ENCODE peak calls at places on chromosomes 12 and 14, in six cellular contexts. One of them, this sample, is unnamed.

GRCh38 chr12:18546399-18546798 is 191.4 kb downstream of the PLCZ1 start:
- DNase-seq in HCT116: no peak
- DNase-seq in H1: no peak
- DNase-seq in GM12878: no peak
- DNase-seq in HepG2: peak
- DNase-seq in K562: no peak
- DNase-seq in this sample: no peak

GRCh38 chr14:78005325-78005724 is 164.8 kb upstream of the NRXN3 start:
- DNase-seq in HCT116: peak
- DNase-seq in H1: no peak
- DNase-seq in GM12878: peak
- DNase-seq in HepG2: no peak
- DNase-seq in K562: peak
- DNase-seq in this sample: no peak

GRCh38 chr14:90381999-90382451 is 14.8 kb upstream of the CALM1 start:
- DNase-seq in HCT116: no peak
- DNase-seq in H1: peak
- DNase-seq in GM12878: no peak
- DNase-seq in HepG2: peak
- DNase-seq in K562: no peak
- DNase-seq in this sample: peak

GRCh38 chr12:112978163-112979081 is at the start of gene OAS2:
- DNase-seq in HCT116: no peak
- DNase-seq in H1: no peak
- DNase-seq in GM12878: peak
- DNase-seq in HepG2: peak
- DNase-seq in K562: no peak
- DNase-seq in this sample: no peak

GRCh38 chr12:52949413-52950331 is 754 bp downstream of the KRT18 start:
- DNase-seq in HCT116: peak
- DNase-seq in H1: peak
- DNase-seq in GM12878: no peak
- DNase-seq in HepG2: peak
- DNase-seq in K562: peak
- DNase-seq in this sample: no peak

GRCh38 chr12:119225454-119225853 is 46.7 kb downstream of the HSPB8 start:
- DNase-seq in HCT116: no peak
- DNase-seq in H1: peak
- DNase-seq in GM12878: no peak
- DNase-seq in HepG2: no peak
- DNase-seq in K562: no peak
- DNase-seq in this sample: no peak

GRCh38 chr14:61192970-61193369 is 88.2 kb downstream of the TMEM30B start:
- DNase-seq in HCT116: no peak
- DNase-seq in H1: no peak
- DNase-seq in GM12878: no peak
- DNase-seq in HepG2: no peak
- DNase-seq in K562: no peak
- DNase-seq in this sample: no peak

GRCh38 chr14:69288001-69288771 is 28.2 kb downstream of the GALNT16 start:
- DNase-seq in HCT116: no peak
- DNase-seq in H1: peak
- DNase-seq in GM12878: no peak
- DNase-seq in HepG2: peak
- DNase-seq in K562: peak
- DNase-seq in this sample: peak

GRCh38 chr12:7709969-7710368 is 1.3 kb upstream of the DPPA3 start:
- DNase-seq in HCT116: no peak
- DNase-seq in H1: no peak
- DNase-seq in GM12878: no peak
- DNase-seq in HepG2: no peak
- DNase-seq in K562: no peak
- DNase-seq in this sample: no peak

GRCh38 chr14:104248203-104249055 is 110.0 kb downstream of the KIF26A start:
- DNase-seq in HCT116: no peak
- DNase-seq in H1: no peak
- DNase-seq in GM12878: no peak
- DNase-seq in HepG2: no peak
- DNase-seq in K562: no peak
- DNase-seq in this sample: peak

GRCh38 chr12:31959701-31960391 is 631 bp downstream of the RESF1 start:
- DNase-seq in HCT116: no peak
- DNase-seq in H1: no peak
- DNase-seq in GM12878: peak
- DNase-seq in HepG2: peak
- DNase-seq in K562: peak
- DNase-seq in this sample: peak

GRCh38 chr12:2876431-2877046 is 435 bp downstream of the FOXM1 start:
- DNase-seq in HCT116: no peak
- DNase-seq in H1: no peak
- DNase-seq in GM12878: no peak
- DNase-seq in HepG2: no peak
- DNase-seq in K562: peak
- DNase-seq in this sample: no peak

GRCh38 chr14:80850197-80850814 is 91.2 kb downstream of the CEP128 start:
- DNase-seq in HCT116: peak
- DNase-seq in H1: no peak
- DNase-seq in GM12878: no peak
- DNase-seq in HepG2: peak
- DNase-seq in K562: peak
- DNase-seq in this sample: peak
- TF ChIP-seq CTCF in HCT116: peak
- TF ChIP-seq CTCF in H1: no peak
- TF ChIP-seq CTCF in GM12878: peak
- TF ChIP-seq CTCF in HepG2: peak
- TF ChIP-seq CTCF in K562: peak
- TF ChIP-seq CTCF in this sample: peak

DNA sequence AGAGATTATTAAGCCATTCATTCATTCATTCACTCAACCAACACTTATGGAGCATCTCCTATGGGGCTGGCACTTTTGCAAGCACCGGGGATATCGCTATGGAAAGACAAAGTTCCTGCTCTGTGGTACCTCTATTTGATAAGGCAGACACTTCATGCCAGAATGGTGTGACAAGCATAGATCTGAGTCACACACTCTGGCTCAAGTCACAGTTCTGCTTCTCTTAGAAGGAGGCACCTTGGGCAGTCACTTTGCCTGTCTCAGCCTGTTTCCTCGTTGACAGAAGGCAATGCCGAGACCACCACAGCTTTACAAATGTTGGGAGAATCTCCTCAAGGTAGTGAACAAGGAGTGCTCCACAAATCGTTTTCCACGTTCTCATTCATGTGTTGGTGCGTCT is 205.2 kb downstream of the SLC41A2 start:
- DNase-seq in HCT116: no peak
- DNase-seq in H1: no peak
- DNase-seq in GM12878: no peak
- DNase-seq in HepG2: no peak
- DNase-seq in K562: no peak
- DNase-seq in this sample: no peak
- TF ChIP-seq YY1 in HCT116: no peak
- TF ChIP-seq YY1 in H1: no peak
- TF ChIP-seq YY1 in GM12878: no peak
- TF ChIP-seq YY1 in HepG2: no peak
- TF ChIP-seq YY1 in K562: no peak
- TF ChIP-seq YY1 in this sample: no peak

DNA sequence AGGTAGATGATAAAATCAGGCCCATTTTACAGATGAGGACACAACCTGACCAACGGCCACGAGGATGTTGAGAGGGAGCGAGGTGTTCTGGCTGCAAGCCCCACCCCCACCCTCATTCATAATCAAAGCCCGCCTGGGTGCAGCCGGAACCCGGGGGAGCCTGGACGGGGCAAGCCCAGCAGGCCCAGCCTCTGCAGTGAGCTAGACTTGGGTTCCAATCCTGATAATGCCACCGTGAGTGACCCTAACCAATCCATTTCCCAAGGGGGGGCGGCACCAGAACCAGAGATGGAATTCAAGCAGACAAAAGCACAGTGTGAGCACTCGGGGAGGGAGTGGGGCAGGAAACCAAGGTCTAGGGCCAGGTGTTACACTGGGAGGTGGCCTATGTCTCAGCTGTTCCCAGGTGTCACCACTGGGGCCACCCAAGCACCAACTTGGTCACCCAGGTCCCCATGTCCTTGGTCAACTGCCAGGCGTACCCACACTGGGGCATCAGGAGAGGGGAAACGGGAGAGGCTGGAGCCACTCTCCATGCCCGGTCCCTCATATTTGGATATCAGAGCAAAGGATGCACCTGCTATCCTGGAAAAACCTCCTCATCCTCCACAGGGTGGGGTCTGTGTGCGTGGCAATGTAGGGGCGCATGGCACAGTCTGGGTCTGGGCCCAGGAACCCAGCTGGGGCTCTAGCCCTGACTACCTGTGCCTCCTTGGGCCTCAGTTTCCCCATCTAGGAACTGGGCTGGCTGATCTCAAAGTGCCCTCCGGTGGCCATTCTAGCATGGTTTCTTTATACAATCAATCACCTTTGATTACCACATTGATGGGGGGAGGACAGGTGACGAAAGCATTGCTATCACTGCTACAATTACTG is 58.4 kb downstream of the FAM222A start:
- DNase-seq in HCT116: no peak
- DNase-seq in H1: peak
- DNase-seq in GM12878: no peak
- DNase-seq in HepG2: no peak
- DNase-seq in K562: no peak
- DNase-seq in this sample: peak
- TF ChIP-seq CTCF in HCT116: peak
- TF ChIP-seq CTCF in H1: peak
- TF ChIP-seq CTCF in GM12878: no peak
- TF ChIP-seq CTCF in HepG2: peak
- TF ChIP-seq CTCF in K562: no peak
- TF ChIP-seq CTCF in this sample: no peak

DNA sequence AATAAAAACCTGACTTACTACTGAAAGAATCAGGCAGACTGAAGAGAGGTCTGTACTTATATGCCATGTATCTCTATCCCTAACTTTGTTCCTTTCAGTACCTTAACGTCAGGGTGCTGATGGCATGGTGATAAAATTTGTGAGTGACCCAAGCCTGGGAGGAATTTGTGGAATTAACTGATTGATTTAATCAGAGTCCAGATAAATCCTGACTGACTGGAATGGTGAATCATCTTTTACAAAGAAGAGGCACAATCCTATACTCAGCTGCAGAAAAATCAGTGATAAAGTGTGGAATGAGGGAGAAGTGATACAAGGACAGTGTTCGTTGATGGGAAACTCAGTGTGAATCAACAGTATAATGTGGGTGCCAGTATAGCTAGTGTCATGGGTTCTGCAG is 3.7 kb downstream of the TDG start:
- DNase-seq in HCT116: no peak
- DNase-seq in H1: no peak
- DNase-seq in GM12878: no peak
- DNase-seq in HepG2: no peak
- DNase-seq in K562: no peak
- DNase-seq in this sample: no peak
- TF ChIP-seq YY1 in HCT116: no peak
- TF ChIP-seq YY1 in H1: no peak
- TF ChIP-seq YY1 in GM12878: no peak
- TF ChIP-seq YY1 in HepG2: no peak
- TF ChIP-seq YY1 in K562: no peak
- TF ChIP-seq YY1 in this sample: no peak

DNA sequence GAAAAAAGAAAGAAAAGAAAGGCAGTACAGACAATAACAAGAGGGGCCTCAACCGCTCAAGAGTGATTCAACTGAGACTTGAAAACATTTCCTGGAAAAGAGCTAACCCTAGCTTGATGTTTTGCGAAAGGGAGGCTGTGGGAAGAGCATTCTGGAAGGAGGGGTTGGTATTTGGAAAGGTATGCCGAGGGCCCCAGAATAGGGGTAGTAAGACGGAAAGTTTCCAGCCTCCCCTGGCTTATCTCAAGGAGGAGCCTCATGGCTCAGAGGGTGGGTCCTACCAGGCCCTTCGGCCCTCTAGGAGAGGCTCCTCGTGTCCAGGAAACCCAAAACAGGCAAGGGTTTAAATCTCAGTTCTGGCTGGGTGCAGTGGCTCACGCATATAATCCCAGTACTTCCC is 8.4 kb downstream of the RNU4-2 start:
- DNase-seq in HCT116: no peak
- DNase-seq in H1: peak
- DNase-seq in GM12878: no peak
- DNase-seq in HepG2: no peak
- DNase-seq in K562: no peak
- DNase-seq in this sample: no peak
- TF ChIP-seq CTCF in HCT116: no peak
- TF ChIP-seq CTCF in H1: no peak
- TF ChIP-seq CTCF in GM12878: no peak
- TF ChIP-seq CTCF in HepG2: no peak
- TF ChIP-seq CTCF in K562: no peak
- TF ChIP-seq CTCF in this sample: no peak

GRCh38 chr12:90858261-90858660 is 96.7 kb downstream of the CCER1 start:
- DNase-seq in HCT116: no peak
- DNase-seq in H1: no peak
- DNase-seq in GM12878: no peak
- DNase-seq in HepG2: peak
- DNase-seq in K562: no peak
- DNase-seq in this sample: no peak
- TF ChIP-seq YY1 in HCT116: no peak
- TF ChIP-seq YY1 in H1: no peak
- TF ChIP-seq YY1 in GM12878: no peak
- TF ChIP-seq YY1 in HepG2: no peak
- TF ChIP-seq YY1 in K562: no peak
- TF ChIP-seq YY1 in this sample: no peak

GRCh38 chr12:26037615-26038180 is 79.2 kb downstream of the RASSF8 start:
- DNase-seq in HCT116: no peak
- DNase-seq in H1: no peak
- DNase-seq in GM12878: no peak
- DNase-seq in HepG2: no peak
- DNase-seq in K562: no peak
- DNase-seq in this sample: no peak
- TF ChIP-seq CTCF in HCT116: no peak
- TF ChIP-seq CTCF in H1: no peak
- TF ChIP-seq CTCF in GM12878: no peak
- TF ChIP-seq CTCF in HepG2: no peak
- TF ChIP-seq CTCF in K562: no peak
- TF ChIP-seq CTCF in this sample: no peak

GRCh38 chr14:74551903-74552371 is 58.4 kb downstream of the ISCA2 start:
- DNase-seq in HCT116: no peak
- DNase-seq in H1: no peak
- DNase-seq in GM12878: no peak
- DNase-seq in HepG2: no peak
- DNase-seq in K562: no peak
- DNase-seq in this sample: no peak
- TF ChIP-seq YY1 in HCT116: no peak
- TF ChIP-seq YY1 in H1: no peak
- TF ChIP-seq YY1 in GM12878: no peak
- TF ChIP-seq YY1 in HepG2: no peak
- TF ChIP-seq YY1 in K562: no peak
- TF ChIP-seq YY1 in this sample: no peak

DNA sequence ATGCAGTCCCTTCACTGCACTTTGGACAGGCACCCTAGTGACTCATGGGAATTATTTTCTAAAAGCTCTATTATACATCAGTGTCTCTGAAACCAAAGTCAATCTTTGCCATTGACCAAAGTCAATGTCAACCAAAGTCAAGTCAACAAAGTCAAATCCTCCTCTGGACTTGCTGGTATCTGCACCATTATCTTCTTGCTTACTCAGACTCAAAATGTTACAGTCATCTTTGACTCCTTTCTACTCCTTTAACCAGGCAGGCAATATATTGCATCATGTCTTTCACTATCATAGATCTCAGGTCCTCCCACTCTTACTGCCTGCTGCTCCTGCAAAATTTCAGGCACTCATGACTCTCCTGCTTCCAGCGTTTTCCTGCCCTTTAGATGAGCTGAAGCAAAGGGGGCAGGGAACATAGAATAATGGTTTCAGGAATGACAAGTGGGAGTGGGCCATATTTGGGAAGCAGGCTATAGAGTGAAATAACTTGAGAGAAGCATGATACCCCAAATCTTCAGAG is 39.2 kb downstream of the IGF1 start:
- DNase-seq in HCT116: no peak
- DNase-seq in H1: no peak
- DNase-seq in GM12878: no peak
- DNase-seq in HepG2: peak
- DNase-seq in K562: peak
- DNase-seq in this sample: no peak
- TF ChIP-seq CTCF in HCT116: no peak
- TF ChIP-seq CTCF in H1: no peak
- TF ChIP-seq CTCF in GM12878: no peak
- TF ChIP-seq CTCF in HepG2: no peak
- TF ChIP-seq CTCF in K562: no peak
- TF ChIP-seq CTCF in this sample: no peak